ENCODE peak calls at places on chromosomes 11 and 22, in six cellular contexts. U is stomach, A is ovary, Y is heart left ventricle, T is IMR-90, G is HCT116. O is an unnamed sample.

GRCh38 chr11:35484435-35484834 is 41.0 kb downstream of the PAMR1 start:
- DNase-seq in U (no peak), A (no peak), Y (no peak), T (peak; percentile 85), G (no peak), O (no peak)

GRCh38 chr11:72069787-72070251 is 10.5 kb downstream of the NUMA1 start:
- DNase-seq in U (peak; percentile 78), A (peak; percentile 67), Y (peak; percentile 87), T (peak; percentile 84), G (peak; percentile 51), O (peak; percentile 86)

GRCh38 chr11:111612211-111612610 is 10.0 kb downstream of the SIK2 start:
- DNase-seq in U (no peak), A (no peak), Y (no peak), T (peak; percentile 78), G (no peak), O (no peak)

GRCh38 chr22:49934144-49934890 is 15.9 kb downstream of the CRELD2 start:
- DNase-seq in U (peak; percentile 83), A (peak; percentile 63), Y (peak; percentile 87), T (peak; percentile 12), G (no peak), O (no peak)

GRCh38 chr11:111429066-111429506 is 50.0 kb upstream of the POU2AF1 start:
- DNase-seq in U (peak; percentile 73), A (peak; percentile 49), Y (peak; percentile 12), T (peak; percentile 37), G (peak; percentile 39), O (peak; percentile 53)

GRCh38 chr11:12245549-12245986 is 131.8 kb upstream of the PARVA start:
- DNase-seq in U (peak; percentile 40), A (no peak), Y (no peak), T (peak; percentile 25), G (no peak), O (no peak)

GRCh38 chr11:69898123-69898522 is 78.9 kb upstream of the FGF3 start:
- DNase-seq in U (no peak), A (no peak), Y (no peak), T (no peak), G (no peak), O (no peak)

GRCh38 chr11:69233761-69234136 is 60.2 kb upstream of the MYEOV start:
- DNase-seq in U (no peak), A (no peak), Y (no peak), T (no peak), G (no peak), O (no peak)

GRCh38 chr22:19760652-19761002 is at the start of gene TBX1:
- DNase-seq in U (no peak), A (no peak), Y (no peak), T (no peak), G (no peak), O (no peak)

GRCh38 chr11:121553367-121553766 is 100.6 kb upstream of the SORL1-AS1 start:
- DNase-seq in U (no peak), A (no peak), Y (no peak), T (no peak), G (no peak), O (no peak)

GRCh38 chr11:70490208-70490607 is 91.9 kb downstream of the CTTN start:
- DNase-seq in U (no peak), A (no peak), Y (no peak), T (no peak), G (no peak), O (no peak)

GRCh38 chr11:82315093-82315492 is 418.6 kb downstream of the FAM181B start:
- DNase-seq in U (no peak), A (peak; percentile 10), Y (no peak), T (no peak), G (no peak), O (peak; percentile 4)

GRCh38 chr11:113574586-113574985 is 99.4 kb upstream of the DRD2 start:
- DNase-seq in U (no peak), A (no peak), Y (no peak), T (no peak), G (no peak), O (no peak)

GRCh38 chr22:49204599-49205214 is 623.0 kb downstream of the BRD1 start:
- DNase-seq in U (peak; percentile 19), A (no peak), Y (no peak), T (no peak), G (no peak), O (no peak)

GRCh38 chr11:20090654-20091374 is 69.5 kb downstream of the DBX1 start:
- DNase-seq in U (no peak), A (no peak), Y (no peak), T (no peak), G (no peak), O (no peak)

GRCh38 chr11:122717264-122717867 is 61.8 kb downstream of the UBASH3B start:
- DNase-seq in U (peak; percentile 27), A (no peak), Y (no peak), T (no peak), G (no peak), O (peak; percentile 16)

GRCh38 chr11:95764267-95764898 is 25.2 kb downstream of the FAM76B start:
- DNase-seq in U (no peak), A (no peak), Y (no peak), T (peak; percentile 67), G (peak; percentile 27), O (peak; percentile 80)

GRCh38 chr22:31350410-31350863 is 4.3 kb upstream of the PATZ1 start:
- DNase-seq in U (peak; percentile 43), A (no peak), Y (no peak), T (no peak), G (no peak), O (peak; percentile 32)

GRCh38 chr11:128731041-128731663 is 37.3 kb downstream of the FLI1 start:
- DNase-seq in U (no peak), A (no peak), Y (no peak), T (no peak), G (no peak), O (no peak)

GRCh38 chr11:129538323-129538722 is 162.7 kb downstream of the BARX2 start:
- DNase-seq in U (no peak), A (no peak), Y (no peak), T (no peak), G (no peak), O (no peak)

GRCh38 chr11:25602149-25602548 is 729.8 kb upstream of the ANO3 start:
- DNase-seq in U (no peak), A (no peak), Y (no peak), T (no peak), G (no peak), O (no peak)

GRCh38 chr11:128146926-128147605 is 440.3 kb downstream of the ETS1 start:
- DNase-seq in U (no peak), A (no peak), Y (no peak), T (no peak), G (no peak), O (no peak)

GRCh38 chr11:35907648-35908431 is 36.0 kb upstream of the LDLRAD3 start:
- DNase-seq in U (no peak), A (peak; percentile 44), Y (no peak), T (peak; percentile 62), G (peak; percentile 54), O (no peak)

DNA sequence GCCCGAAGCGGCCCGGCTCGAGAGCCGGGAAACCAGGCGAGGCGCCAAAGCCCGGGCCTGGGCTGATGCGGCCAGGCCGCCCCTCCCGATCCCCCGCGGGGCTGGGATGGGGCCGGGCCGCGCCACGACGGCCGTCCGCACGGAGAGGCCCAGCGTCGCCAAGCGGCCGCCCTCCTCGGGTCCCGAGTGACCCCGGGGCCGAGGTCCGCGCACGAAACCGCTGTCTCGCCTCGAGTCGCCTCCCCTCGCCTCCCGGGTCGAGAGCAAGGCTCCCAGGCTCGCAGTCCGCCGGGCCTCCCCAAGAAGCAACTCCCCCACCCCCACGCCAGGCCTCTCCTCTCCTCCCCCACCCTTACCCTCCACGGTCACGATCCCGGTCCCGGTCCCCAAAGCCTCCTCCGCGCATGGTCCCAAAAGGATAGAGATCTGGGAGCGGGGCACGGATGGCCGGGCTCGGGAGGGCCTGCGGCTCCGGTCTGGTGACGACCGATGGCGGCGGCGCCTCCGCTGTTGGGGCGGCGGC is 455 bp downstream of the DDX17 start:
- DNase-seq in U (peak; percentile 79), A (peak; percentile 80), Y (peak; percentile 90), T (peak; percentile 46), G (no peak), O (peak; percentile 92)
- TF ChIP-seq POLR2A in U (no peak), A (peak; percentile 82), Y (no peak), T (no peak), G (no peak), O (no peak)

DNA sequence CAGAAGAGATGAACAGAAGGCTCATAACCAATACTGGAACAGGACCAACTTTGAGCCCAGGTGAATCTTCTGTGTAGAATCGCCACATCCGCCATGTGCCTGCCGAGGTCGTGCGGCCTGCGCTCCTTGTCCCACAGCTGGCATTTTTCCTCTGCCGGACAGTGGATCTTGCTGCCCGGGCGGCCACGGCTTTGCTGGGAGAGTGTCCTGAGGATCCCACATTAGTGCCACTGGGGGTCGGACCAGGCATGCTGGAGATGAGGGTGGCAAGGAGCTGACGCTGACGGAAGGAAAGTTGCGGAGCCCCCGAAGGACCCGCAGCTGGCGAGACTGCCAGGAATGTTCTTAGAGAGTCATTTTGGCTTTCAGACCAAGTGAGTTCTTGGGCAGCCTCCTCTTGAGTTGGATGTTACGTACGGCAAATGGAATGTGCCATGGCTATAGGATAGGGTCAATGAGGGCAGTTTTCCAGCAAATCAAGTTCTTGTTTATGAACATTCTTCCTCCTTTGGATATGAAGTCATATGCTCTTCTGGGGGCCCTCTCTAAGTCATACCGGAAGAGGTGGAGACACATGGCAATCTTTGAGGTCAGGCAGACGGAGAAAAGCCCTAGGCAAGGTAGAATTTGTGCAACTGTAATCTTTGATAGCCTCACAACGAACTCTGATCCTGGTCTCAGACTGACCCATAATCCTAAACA is 57.4 kb upstream of the NUP160 start:
- DNase-seq in U (no peak), A (no peak), Y (no peak), T (peak; percentile 80), G (no peak), O (no peak)
- TF ChIP-seq POLR2A in U (no peak), A (no peak), Y (no peak), T (no peak), G (no peak), O (no peak)

GRCh38 chr22:28741758-28742561 is at the start of the genes CHEK2 and HSCB:
- DNase-seq in U (peak; percentile 98), A (peak; percentile 98), Y (peak; percentile 98), T (peak; percentile 99), G (peak; percentile 97), O (peak; percentile 99)
- TF ChIP-seq POLR2A in U (peak; percentile 76), A (peak; percentile 82), Y (peak; percentile 65), T (peak; percentile 81), G (peak; percentile 43), O (peak; percentile 85)

DNA sequence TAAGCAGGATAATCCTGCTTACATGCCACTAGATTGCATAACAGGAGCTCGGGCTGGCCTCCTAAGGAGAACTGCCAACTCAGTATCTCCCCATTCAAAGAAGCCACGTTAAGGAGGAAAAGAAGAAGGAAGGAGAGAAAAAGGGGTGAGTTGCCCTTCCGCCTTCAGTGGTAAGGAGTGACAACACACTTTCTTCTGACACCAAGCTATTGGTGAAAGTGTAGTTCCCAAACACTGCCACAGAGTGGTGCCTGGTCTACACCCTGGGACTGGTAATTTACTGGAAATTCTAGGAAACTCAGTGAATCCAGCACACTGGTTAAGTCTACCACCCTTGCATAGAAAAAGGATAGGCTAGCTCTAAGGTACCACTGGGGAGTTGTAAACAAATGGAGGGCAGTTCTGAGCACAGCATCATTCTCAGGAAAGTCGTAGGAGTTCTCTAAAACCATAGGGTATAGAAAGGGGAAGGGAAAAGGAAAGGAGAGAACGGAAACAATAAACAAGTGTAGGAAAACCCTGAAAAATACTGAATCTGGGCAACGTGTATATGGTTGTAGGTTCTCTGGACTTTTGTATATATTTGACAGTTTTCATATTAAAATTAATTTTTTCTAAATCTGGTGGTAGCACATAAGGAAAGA is 58.2 kb downstream of the RRAS2 start:
- DNase-seq in U (peak; percentile 44), A (peak; percentile 31), Y (no peak), T (peak; percentile 74), G (peak; percentile 42), O (peak; percentile 66)
- TF ChIP-seq POLR2A in U (no peak), A (no peak), Y (no peak), T (peak; percentile 25), G (no peak), O (no peak)

GRCh38 chr11:66408488-66409214 is 12.2 kb upstream of the NPAS4 start:
- DNase-seq in U (peak; percentile 91), A (peak; percentile 90), Y (peak; percentile 92), T (peak; percentile 93), G (peak; percentile 62), O (peak; percentile 88)
- TF ChIP-seq POLR2A in U (no peak), A (peak; percentile 27), Y (no peak), T (peak; percentile 57), G (no peak), O (no peak)

O was measured in erythroblast.